ENCODE peak calls at places on chromosomes 1 and 21, in eight cellular contexts. Z, I, Y, P, J, X, B and T are unnamed samples.

GRCh38 chr21:39348040-39348354 is 891 bp downstream of the HMGN1 start:
- DNase-seq in I (no peak), Z (no peak), P (no peak), J (no peak), B (no peak), Y (no peak), X (no peak), T (no peak)

GRCh38 chr1:44405804-44406743 is 1.0 kb downstream of the RNF220 start:
- DNase-seq in I (no peak), J (peak), Z (peak), Y (no peak), P (no peak), B (no peak), X (peak), T (no peak)

GRCh38 chr21:28226563-28226962 is 766.1 kb downstream of the LTN1 start:
- DNase-seq in B (no peak), Y (no peak), P (no peak), X (no peak), I (no peak), J (no peak), Z (no peak), T (no peak)

GRCh38 chr1:235920596-235921375 is 54.1 kb upstream of the LYST start:
- DNase-seq in J (no peak), I (no peak), X (no peak), Z (peak), Y (no peak), B (no peak), P (peak), T (no peak)

GRCh38 chr1:57124768-57125446 is 159.1 kb upstream of the C8B start:
- DNase-seq in I (no peak), Y (no peak), X (no peak), Z (peak), P (peak), B (no peak), J (no peak), T (no peak)

GRCh38 chr1:33624991-33625870 is 152.8 kb downstream of the ZSCAN20 start:
- DNase-seq in B (no peak), J (no peak), Y (no peak), P (no peak), I (no peak), Z (no peak), X (no peak), T (no peak)

GRCh38 chr1:20209471-20209870 is 23.2 kb upstream of the PLA2G2C start:
- DNase-seq in J (no peak), Y (no peak), Z (no peak), B (no peak), I (no peak), P (no peak), X (no peak), T (no peak)

GRCh38 chr1:7384679-7385078 is 386.4 kb upstream of the VAMP3 start:
- DNase-seq in P (no peak), I (no peak), Z (no peak), X (no peak), J (no peak), Y (no peak), B (no peak), T (no peak)

GRCh38 chr1:6110326-6110725 is 64.6 kb downstream of the KCNAB2 start:
- DNase-seq in B (no peak), J (no peak), P (no peak), Z (no peak), Y (no peak), X (peak), I (no peak), T (no peak)

GRCh38 chr1:161182214-161182613 is 4.9 kb upstream of the B4GALT3 start:
- DNase-seq in X (no peak), Y (peak), I (no peak), P (no peak), Z (peak), J (peak), B (no peak), T (no peak)

GRCh38 chr1:174153085-174153824 is 6.1 kb upstream of the RABGAP1L start:
- DNase-seq in P (no peak), Z (peak), Y (peak), I (no peak), X (no peak), J (peak), B (no peak), T (no peak)

GRCh38 chr1:199684686-199685273 is 342.7 kb upstream of the NR5A2 start:
- DNase-seq in I (no peak), B (peak), X (no peak), Z (peak), Y (peak), J (peak), P (peak), T (peak)

GRCh38 chr1:53442297-53442696 is 16.9 kb upstream of the DMRTB1 start:
- DNase-seq in X (no peak), J (no peak), Y (peak), I (no peak), Z (peak), P (peak), B (no peak), T (no peak)

GRCh38 chr1:184162266-184162665 is 110.7 kb downstream of the TSEN15 start:
- DNase-seq in X (no peak), P (peak), B (no peak), I (no peak), Y (no peak), J (peak), Z (no peak), T (no peak)

GRCh38 chr1:109396971-109397370 is 747 bp downstream of the SORT1 start:
- DNase-seq in Y (no peak), P (no peak), I (no peak), B (no peak), Z (peak), J (no peak), X (no peak), T (no peak)

GRCh38 chr1:159828916-159829634 is 2.4 kb downstream of the SLAMF8 start:
- DNase-seq in J (peak), Z (no peak), Y (no peak), P (peak), X (peak), I (peak), B (no peak), T (no peak)

GRCh38 chr1:91585982-91586381 is 85.3 kb downstream of the CDC7 start:
- DNase-seq in B (no peak), I (no peak), P (no peak), X (no peak), Z (peak), Y (no peak), J (no peak), T (no peak)

GRCh38 chr1:185170291-185170848 is 13.4 kb downstream of the SWT1 start:
- DNase-seq in Y (peak), J (peak), Z (peak), X (no peak), B (no peak), I (peak), P (peak), T (peak)

GRCh38 chr1:219826290-219826689 is 102.1 kb downstream of the SLC30A10 start:
- DNase-seq in Z (no peak), X (no peak), J (no peak), B (no peak), Y (no peak), I (no peak), P (no peak), T (no peak)

GRCh38 chr1:227952374-227953021 is 4.8 kb upstream of the WNT9A start:
- DNase-seq in I (no peak), X (peak), Z (no peak), Y (no peak), B (no peak), P (no peak), J (no peak), T (no peak)

GRCh38 chr1:204465469-204466415 is 28.9 kb downstream of the PIK3C2B start:
- DNase-seq in X (no peak), I (no peak), Y (no peak), J (no peak), B (no peak), Z (no peak), P (peak), T (no peak)

GRCh38 chr1:8092603-8093141 is 66.6 kb upstream of the ERRFI1 start:
- DNase-seq in X (no peak), B (no peak), J (no peak), P (no peak), Z (no peak), I (no peak), Y (no peak), T (no peak)

GRCh38 chr1:48767957-48768510 is 8.7 kb downstream of the BEND5 start:
- DNase-seq in I (no peak), X (no peak), B (no peak), Z (peak), J (no peak), P (no peak), Y (no peak), T (no peak)

GRCh38 chr1:12618661-12619395 is 818 bp upstream of the DHRS3 start:
- DNase-seq in P (peak), J (peak), B (peak), Y (peak), I (no peak), Z (peak), X (peak), T (no peak)

GRCh38 chr1:9247894-9248293 is 13.3 kb downstream of the H6PD start:
- DNase-seq in X (no peak), I (peak), B (no peak), J (no peak), Z (peak), Y (no peak), P (no peak), T (no peak)

GRCh38 chr1:187985897-187986654 is 1157.3 kb downstream of the PLA2G4A start:
- DNase-seq in I (no peak), P (no peak), Z (no peak), X (no peak), J (no peak), Y (peak), B (no peak), T (no peak)

GRCh38 chr1:54305906-54306514 is 100.2 kb downstream of the SSBP3 start:
- DNase-seq in I (no peak), P (no peak), X (no peak), B (no peak), Y (no peak), J (no peak), Z (no peak), T (no peak)

GRCh38 chr1:91549041-91549735 is 48.5 kb downstream of the CDC7 start:
- DNase-seq in J (no peak), I (no peak), Z (no peak), Y (no peak), B (no peak), X (no peak), P (no peak), T (no peak)

GRCh38 chr1:196438324-196438723 is 169.9 kb downstream of the KCNT2 start:
- DNase-seq in Z (no peak), X (no peak), J (peak), I (no peak), P (peak), Y (no peak), B (no peak), T (no peak)

GRCh38 chr1:200294241-200294640 is 115.6 kb downstream of the ZNF281 start:
- DNase-seq in J (no peak), Z (peak), B (no peak), X (no peak), Y (no peak), P (no peak), I (no peak), T (no peak)

GRCh38 chr21:34351786-34352241 is 12.0 kb upstream of the KCNE2 start:
- DNase-seq in I (no peak), P (peak), X (no peak), J (peak), Y (peak), Z (peak), B (no peak), T (no peak)

GRCh38 chr1:154117642-154118041 is 37.2 kb downstream of the NUP210L start:
- DNase-seq in Y (no peak), I (no peak), P (no peak), Z (no peak), X (no peak), B (no peak), J (no peak), T (no peak)